ENCODE peak calls at places on chromosomes 2 and 18, in ten cellular contexts. Z is MM.1S, P is WERI-Rb-1, K is tibial artery, D is psoas muscle, V is heart right ventricle, J is PC-9, Y is lung, W is caudate nucleus, L is adrenal gland. R is an unnamed sample.

GRCh38 chr2:175010848-175011254 is 5.7 kb upstream of the CHN1 start:
- DNase-seq in Z (no peak), P (no peak), K (no peak), D (no peak), V (no peak), J (no peak), Y (no peak), W (no peak), L (no peak), R (no peak)

GRCh38 chr2:144217853-144218633 is 301.9 kb downstream of the ZEB2 start:
- DNase-seq in Z (no peak), P (no peak), K (no peak), D (no peak), V (no peak), J (no peak), Y (no peak), W (no peak), L (no peak), R (no peak)

GRCh38 chr2:238134393-238134785 is 4.1 kb upstream of the KLHL30 start:
- DNase-seq in Z (no peak), P (no peak), K (no peak), D (peak; percentile 49), V (no peak), J (no peak), Y (no peak), W (no peak), L (no peak), R (peak; percentile 10)

GRCh38 chr18:63834471-63835113 is 52.9 kb upstream of the SERPINB2 start:
- DNase-seq in Z (no peak), P (no peak), K (no peak), D (no peak), V (no peak), J (no peak), Y (no peak), W (no peak), L (no peak), R (no peak)

GRCh38 chr2:200189964-200190363 is 116.5 kb upstream of the SPATS2L start:
- DNase-seq in Z (no peak), P (no peak), K (no peak), D (no peak), V (no peak), J (no peak), Y (no peak), W (no peak), L (no peak), R (no peak)

GRCh38 chr2:28684142-28684858 is 67.3 kb upstream of the PPP1CB start:
- DNase-seq in Z (no peak), P (peak; percentile 94), K (no peak), D (no peak), V (no peak), J (no peak), Y (no peak), W (no peak), L (peak; percentile 65), R (peak; percentile 20)

GRCh38 chr2:47653909-47654789 is 128.8 kb upstream of the MSH6 start:
- DNase-seq in Z (no peak), P (peak; percentile 47), K (no peak), D (no peak), V (no peak), J (peak; percentile 59), Y (no peak), W (no peak), L (peak; percentile 40), R (no peak)

GRCh38 chr2:223474893-223475292 is 127.3 kb downstream of the SCG2 start:
- DNase-seq in Z (no peak), P (peak; percentile 38), K (no peak), D (no peak), V (no peak), J (no peak), Y (no peak), W (no peak), L (no peak), R (no peak)

GRCh38 chr2:230541934-230542380 is 126.0 kb downstream of the SP100 start:
- DNase-seq in Z (no peak), P (no peak), K (no peak), D (no peak), V (no peak), J (no peak), Y (no peak), W (no peak), L (no peak), R (no peak)

GRCh38 chr18:75083761-75084160 is 125.2 kb downstream of the PTGR3 start:
- DNase-seq in Z (no peak), P (no peak), K (no peak), D (no peak), V (no peak), J (no peak), Y (no peak), W (no peak), L (no peak), R (no peak)

GRCh38 chr18:75088622-75089211 is 120.2 kb downstream of the PTGR3 start:
- DNase-seq in Z (no peak), P (no peak), K (no peak), D (no peak), V (no peak), J (no peak), Y (no peak), W (no peak), L (no peak), R (no peak)

GRCh38 chr18:75088021-75088506 is 120.9 kb downstream of the PTGR3 start:
- DNase-seq in Z (no peak), P (no peak), K (no peak), D (no peak), V (no peak), J (no peak), Y (no peak), W (no peak), L (no peak), R (no peak)

GRCh38 chr18:75087119-75088020 is 121.6 kb downstream of the PTGR3 start:
- DNase-seq in Z (no peak), P (no peak), K (no peak), D (no peak), V (no peak), J (no peak), Y (no peak), W (no peak), L (no peak), R (no peak)

DNA sequence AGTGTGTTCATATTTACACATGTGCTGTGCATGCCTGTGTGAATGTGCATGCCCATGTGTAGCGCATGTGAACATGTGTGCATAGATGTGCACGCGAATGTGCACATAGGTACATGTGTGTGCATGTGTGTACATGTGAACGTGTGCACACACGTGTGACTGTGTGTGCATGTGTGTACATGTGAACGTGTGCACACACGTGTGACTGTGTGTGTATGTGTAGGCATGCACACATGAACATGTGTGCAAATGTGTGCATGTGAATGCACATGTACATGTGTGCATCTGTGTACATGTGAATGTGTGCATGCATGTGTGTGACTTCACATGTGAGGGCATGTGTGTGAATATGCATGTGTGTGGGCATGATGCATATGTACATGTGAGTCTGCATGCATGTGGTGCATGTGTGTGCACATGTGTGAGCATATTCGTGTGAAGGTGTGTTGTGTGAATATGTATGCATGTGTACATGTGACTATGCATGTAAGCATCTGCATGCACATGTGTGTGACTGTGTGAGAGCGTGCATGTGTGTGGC is 122.4 kb downstream of the PTGR3 start:
- DNase-seq in Z (no peak), P (no peak), K (no peak), D (no peak), V (no peak), J (no peak), Y (no peak), W (no peak), L (no peak), R (no peak)
- H3K27ac ChIP-seq in Z (no peak overlapping the region), P (no peak overlapping the region), K (no peak overlapping the region), D (no peak overlapping the region), V (no peak overlapping the region), J (no peak overlapping the region), Y (no peak overlapping the region), W (no peak overlapping the region), L (no peak overlapping the region), R (no peak overlapping the region)

GRCh38 chr2:216644846-216645635 is 11.8 kb downstream of the IGFBP2 start:
- DNase-seq in Z (no peak), P (peak; percentile 47), K (no peak), D (no peak), V (no peak), J (no peak), Y (no peak), W (no peak), L (no peak), R (no peak)
- H3K27ac ChIP-seq in Z (no peak overlapping the region), P (no peak overlapping the region), K (peak overlapping the region; percentile 27), D (no peak overlapping the region), V (peak overlapping the region; percentile 62), J (no peak overlapping the region), Y (peak overlapping the region; percentile 26), W (no peak overlapping the region), L (peak overlapping the region; percentile 38), R (peak overlapping the region; percentile 27)

GRCh38 chr18:22471546-22472131 is 53.9 kb upstream of the CTAGE1 start:
- DNase-seq in Z (no peak), P (no peak), K (peak; percentile 74), D (no peak), V (peak; percentile 82), J (no peak), Y (no peak), W (no peak), L (peak; percentile 93), R (no peak)
- H3K27ac ChIP-seq in Z (no peak overlapping the region), P (no peak overlapping the region), K (peak overlapping the region; percentile 78), D (no peak overlapping the region), V (peak overlapping the region; percentile 81), J (no peak overlapping the region), Y (peak overlapping the region; percentile 91), W (no peak overlapping the region), L (peak overlapping the region; percentile 91), R (no peak overlapping the region)

GRCh38 chr2:197997083-197997541 is 192.7 kb downstream of the PLCL1 start:
- DNase-seq in Z (peak; percentile 20), P (no peak), K (no peak), D (no peak), V (no peak), J (no peak), Y (no peak), W (no peak), L (no peak), R (no peak)

GRCh38 chr2:197994751-197995150 is 190.4 kb downstream of the PLCL1 start:
- DNase-seq in Z (no peak), P (no peak), K (no peak), D (no peak), V (no peak), J (no peak), Y (no peak), W (no peak), L (no peak), R (no peak)

GRCh38 chr2:197996583-197996982 is 192.2 kb downstream of the PLCL1 start:
- DNase-seq in Z (no peak), P (no peak), K (no peak), D (no peak), V (no peak), J (no peak), Y (no peak), W (no peak), L (no peak), R (no peak)

GRCh38 chr2:198000417-198000816 is 196.0 kb downstream of the PLCL1 start:
- DNase-seq in Z (no peak), P (no peak), K (no peak), D (no peak), V (no peak), J (no peak), Y (no peak), W (no peak), L (no peak), R (no peak)

DNA sequence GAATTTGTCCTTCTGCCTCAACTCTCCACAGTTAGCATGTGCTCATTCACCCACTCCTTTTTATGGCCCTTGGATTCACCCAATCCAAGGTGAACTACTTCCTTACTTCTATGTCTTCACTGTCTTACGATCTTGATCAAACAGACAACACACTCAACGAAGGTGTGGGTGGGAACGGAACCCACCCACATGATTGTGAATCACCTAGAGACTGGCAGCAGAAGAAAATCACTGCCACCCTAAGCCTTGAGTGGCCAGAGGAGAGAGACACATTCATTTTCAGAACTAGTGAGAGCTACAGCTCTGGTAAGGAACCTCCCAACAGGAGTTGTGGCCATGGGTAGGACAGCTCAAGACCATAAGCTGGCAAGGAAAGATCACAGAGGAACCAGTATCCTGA is 194.3 kb downstream of the PLCL1 start:
- DNase-seq in Z (no peak), P (no peak), K (no peak), D (no peak), V (no peak), J (no peak), Y (no peak), W (no peak), L (no peak), R (no peak)
- H3K27ac ChIP-seq in Z (no peak overlapping the region), P (no peak overlapping the region), K (no peak overlapping the region), D (no peak overlapping the region), V (no peak overlapping the region), J (no peak overlapping the region), Y (no peak overlapping the region), W (no peak overlapping the region), L (no peak overlapping the region), R (no peak overlapping the region)

R was measured in gastrocnemius medialis.